ENCODE peak calls at places on chromosomes 7 and 10, in eight cellular contexts. T is brain microvascular endothelial cell; K is neural crest cell; U is Calu3; R is mesenteric fat pad; Y is occipital lobe; O is AG08396; E is CD8-positive, alpha-beta memory T cell. H is an unnamed sample.

GRCh38 chr10:129956902-129957673 is 7.0 kb downstream of the EBF3 start:
- DNase-seq in T (no peak), K (no peak), U (no peak), R (no peak), Y (no peak), O (no peak), E (no peak), H (no peak)

GRCh38 chr10:112950714-112951348 is 784 bp downstream of the TCF7L2 start:
- DNase-seq in T (no peak), K (peak; percentile 29), U (peak; percentile 14), R (no peak), Y (no peak), O (no peak), E (peak; percentile 44), H (no peak)

GRCh38 chr10:113680172-113681111 is 730 bp downstream of the CASP7 start:
- DNase-seq in T (peak; percentile 35), K (no peak), U (peak; percentile 12), R (no peak), Y (peak; percentile 4), O (peak; percentile 36), E (peak; percentile 13), H (peak; percentile 42)

GRCh38 chr10:31036209-31036608 is 4.5 kb upstream of the ZNF438 start:
- DNase-seq in T (peak; percentile 13), K (no peak), U (no peak), R (no peak), Y (no peak), O (no peak), E (no peak), H (no peak)

GRCh38 chr10:62230344-62231138 is 38.1 kb downstream of the RTKN2 start:
- DNase-seq in T (peak; percentile 47), K (no peak), U (no peak), R (no peak), Y (no peak), O (no peak), E (no peak), H (no peak)

GRCh38 chr7:111172573-111172972 is 81.6 kb downstream of the LRRN3 start:
- DNase-seq in T (no peak), K (no peak), U (no peak), R (no peak), Y (no peak), O (no peak), E (no peak), H (no peak)

GRCh38 chr10:124065382-124066155 is 27.8 kb downstream of the CHST15 start:
- DNase-seq in T (no peak), K (no peak), U (no peak), R (no peak), Y (no peak), O (no peak), E (no peak), H (no peak)

GRCh38 chr7:7595451-7595850 is 28.8 kb downstream of the MIOS start:
- DNase-seq in T (no peak), K (no peak), U (no peak), R (no peak), Y (no peak), O (peak; percentile 12), E (peak; percentile 21), H (no peak)

GRCh38 chr7:38820571-38820970 is 88.4 kb downstream of the VPS41 start:
- DNase-seq in T (no peak), K (no peak), U (no peak), R (no peak), Y (no peak), O (no peak), E (no peak), H (no peak)

GRCh38 chr7:157151626-157152339 is 13.1 kb downstream of the UBE3C start:
- DNase-seq in T (no peak), K (no peak), U (no peak), R (no peak), Y (no peak), O (no peak), E (peak; percentile 8), H (no peak)

GRCh38 chr10:1638889-1639418 is 98.4 kb downstream of the ADARB2 start:
- DNase-seq in T (no peak), K (no peak), U (peak; percentile 10), R (peak; percentile 59), Y (no peak), O (no peak), E (no peak), H (no peak)

GRCh38 chr10:112490543-112490942 is 43.5 kb downstream of the VTI1A start:
- DNase-seq in T (no peak), K (no peak), U (peak; percentile 4), R (no peak), Y (no peak), O (no peak), E (no peak), H (no peak)

GRCh38 chr10:123804716-123805115 is 86.9 kb downstream of the CPXM2 start:
- DNase-seq in T (no peak), K (no peak), U (no peak), R (no peak), Y (no peak), O (no peak), E (no peak), H (no peak)

GRCh38 chr7:70317356-70317755 is 719.1 kb downstream of the AUTS2 start:
- DNase-seq in T (no peak), K (no peak), U (no peak), R (no peak), Y (no peak), O (no peak), E (no peak), H (no peak)

GRCh38 chr10:3850999-3851937 is 66.3 kb upstream of the KLF6 start:
- DNase-seq in T (peak; percentile 80), K (no peak), U (no peak), R (no peak), Y (no peak), O (peak; percentile 48), E (no peak), H (peak; percentile 72)

GRCh38 chr7:128841961-128842673 is 11.9 kb downstream of the FLNC start:
- DNase-seq in T (peak; percentile 36), K (no peak), U (no peak), R (no peak), Y (no peak), O (peak; percentile 79), E (peak; percentile 47), H (no peak)

GRCh38 chr7:51299391-51300133 is 17.0 kb downstream of the COBL start:
- DNase-seq in T (no peak), K (no peak), U (no peak), R (no peak), Y (no peak), O (no peak), E (no peak), H (no peak)